ENCODE peak calls at places on chromosomes 12 and 14, in nine cellular contexts. H is amygdala; J is activated CD8-positive, alpha-beta memory T cell treated with anti-CD3 and anti-CD28 coated beads for 24 hours; P is head of caudate nucleus; E is stimulated activated CD4-positive, alpha-beta T cell treated with anti-CD3 and anti-CD28 coated beads, Interleukin-4, amount 100 ng/mL, for 48 hours; I is ovary; V is T-cell; L is frontal cortex; K is skeletal muscle cell. Y is an unnamed sample.

GRCh38 chr12:126397071-126397571 is 1331.9 kb downstream of the AACS start:
- DNase-seq in H (peak), E (no peak), I (no peak), P (no peak), V (no peak), K (peak), L (peak), J (no peak), Y (no peak)

GRCh38 chr12:32454866-32455265 is 55.5 kb downstream of the FGD4 start:
- DNase-seq in P (no peak), E (no peak), I (no peak), K (no peak), L (no peak), V (no peak), J (no peak), H (no peak), Y (no peak)

GRCh38 chr14:52402812-52403526 is 88.9 kb downstream of the PTGER2 start:
- DNase-seq in L (no peak), V (no peak), P (no peak), J (no peak), E (no peak), H (no peak), K (no peak), I (no peak), Y (no peak)

GRCh38 chr14:37443461-37443860 is 151.6 kb downstream of the FOXA1 start:
- DNase-seq in I (no peak), P (no peak), H (no peak), E (no peak), V (no peak), K (no peak), L (no peak), J (no peak), Y (no peak)

GRCh38 chr12:26847431-26847830 is 14.4 kb upstream of the ITPR2 start:
- DNase-seq in L (no peak), K (no peak), J (no peak), V (no peak), I (no peak), P (no peak), E (no peak), H (no peak), Y (no peak)

GRCh38 chr12:131404705-131405104 is 306.2 kb upstream of the SFSWAP start:
- DNase-seq in P (no peak), E (no peak), J (no peak), L (no peak), H (no peak), I (no peak), K (no peak), V (no peak), Y (no peak)

GRCh38 chr12:53052419-53053222 is 2.8 kb downstream of the TNS2 start:
- DNase-seq in V (no peak), J (no peak), K (peak), I (peak), L (peak), E (no peak), P (peak), H (peak), Y (peak)

GRCh38 chr12:132259872-132260695 is 69.3 kb downstream of the GALNT9 start:
- DNase-seq in V (no peak), I (no peak), P (no peak), K (no peak), L (no peak), H (no peak), J (no peak), E (no peak), Y (no peak)

GRCh38 chr14:55077155-55077554 is 25.7 kb downstream of the MAPK1IP1L start:
- DNase-seq in P (no peak), J (no peak), I (no peak), V (no peak), K (no peak), H (no peak), L (no peak), E (no peak), Y (no peak)

GRCh38 chr12:101962486-101962885 is 85.1 kb downstream of the DRAM1 start:
- DNase-seq in J (no peak), I (no peak), L (no peak), V (no peak), P (no peak), E (no peak), K (no peak), H (no peak), Y (no peak)

GRCh38 chr12:76240281-76240680 is 107.9 kb downstream of the BBS10 start:
- DNase-seq in E (no peak), L (no peak), H (no peak), I (no peak), K (no peak), P (no peak), J (no peak), V (no peak), Y (no peak)

GRCh38 chr12:103524238-103524875 is 28.6 kb upstream of the C12orf42 start:
- DNase-seq in J (no peak), I (no peak), P (no peak), K (no peak), L (no peak), H (no peak), E (no peak), V (no peak), Y (no peak)

GRCh38 chr12:19576421-19576925 is 137.2 kb downstream of the AEBP2 start:
- DNase-seq in V (no peak), I (no peak), J (no peak), E (no peak), K (no peak), L (no peak), P (no peak), H (no peak), Y (no peak)

GRCh38 chr12:3042394-3042793 is 34.8 kb upstream of the TSPAN9 start:
- DNase-seq in P (no peak), L (no peak), H (no peak), K (no peak), J (no peak), V (no peak), I (no peak), E (no peak), Y (no peak)

GRCh38 chr14:77647853-77648252 is 31.4 kb upstream of the SPTLC2 start:
- DNase-seq in L (no peak), V (no peak), I (no peak), P (no peak), K (no peak), J (no peak), H (no peak), E (no peak), Y (no peak)

Y was measured in breast epithelium.